ENCODE peak calls at places on chromosomes 6 and 20, in seven cellular contexts. K, D, V, R, J, E and W are unnamed samples.

GRCh38 chr20:64083380-64084208 is 604 bp downstream of the LKAAEAR1 start:
- DNase-seq in K (peak; percentile 87), D (peak; percentile 49), V (peak; percentile 67), R (peak; percentile 87), J (peak; percentile 80), E (peak; percentile 81), W (peak; percentile 76)

GRCh38 chr6:56245903-56246351 is 1.5 kb downstream of the COL21A1 start:
- DNase-seq in K (no peak), D (no peak), V (peak; percentile 16), R (no peak), J (no peak), E (no peak), W (no peak)

GRCh38 chr6:37048851-37049734 is 43.6 kb downstream of the FGD2 start:
- DNase-seq in K (no peak), D (peak; percentile 75), V (peak; percentile 95), R (no peak), J (peak; percentile 90), E (no peak), W (no peak)

GRCh38 chr6:13523826-13524622 is 36.6 kb upstream of the GFOD1 start:
- DNase-seq in K (no peak), D (peak; percentile 98), V (no peak), R (no peak), J (no peak), E (no peak), W (no peak)

GRCh38 chr20:37669062-37669772 is 24.6 kb upstream of the CTNNBL1 start:
- DNase-seq in K (peak; percentile 61), D (no peak), V (no peak), R (no peak), J (peak; percentile 8), E (peak; percentile 80), W (no peak)

GRCh38 chr6:147769496-147770087 is 261.1 kb downstream of the SAMD5 start:
- DNase-seq in K (no peak), D (no peak), V (no peak), R (no peak), J (peak; percentile 9), E (no peak), W (no peak)

GRCh38 chr6:75296811-75297779 is 12.5 kb upstream of the TMEM30A start:
- DNase-seq in K (no peak), D (no peak), V (peak; percentile 71), R (no peak), J (peak; percentile 75), E (peak; percentile 76), W (peak; percentile 68)

GRCh38 chr6:45293306-45293705 is 34.8 kb upstream of the RUNX2 start:
- DNase-seq in K (no peak), D (no peak), V (no peak), R (no peak), J (no peak), E (no peak), W (no peak)

GRCh38 chr6:120994573-120994967 is 339.7 kb downstream of the TBC1D32 start:
- DNase-seq in K (no peak), D (no peak), V (no peak), R (no peak), J (no peak), E (no peak), W (no peak)

GRCh38 chr6:130575971-130576370 is 210.2 kb downstream of the TMEM200A start:
- DNase-seq in K (no peak), D (no peak), V (no peak), R (no peak), J (no peak), E (no peak), W (no peak)

GRCh38 chr20:62382306-62383198 is 4.4 kb upstream of the RPS21 start:
- DNase-seq in K (peak; percentile 93), D (peak; percentile 86), V (peak; percentile 70), R (peak; percentile 95), J (peak; percentile 83), E (peak; percentile 91), W (peak; percentile 66)

GRCh38 chr20:58366016-58366415 is 23.0 kb upstream of the VAPB start:
- DNase-seq in K (no peak), D (peak; percentile 76), V (no peak), R (no peak), J (peak; percentile 60), E (peak; percentile 80), W (no peak)

GRCh38 chr6:52588710-52589091 is 11.8 kb upstream of the TRAM2 start:
- DNase-seq in K (no peak), D (no peak), V (no peak), R (no peak), J (no peak), E (no peak), W (no peak)

GRCh38 chr6:142702501-142703460 is 242.2 kb downstream of the HIVEP2 start:
- DNase-seq in K (no peak), D (peak; percentile 10), V (no peak), R (no peak), J (no peak), E (peak; percentile 47), W (no peak)

GRCh38 chr6:33091957-33092356 is 16.2 kb downstream of the HLA-DPB1 start:
- DNase-seq in K (peak; percentile 88), D (no peak), V (no peak), R (peak; percentile 91), J (no peak), E (peak; percentile 79), W (no peak)

GRCh38 chr6:68718379-68719073 is 83.4 kb downstream of the ADGRB3 start:
- DNase-seq in K (no peak), D (no peak), V (no peak), R (no peak), J (peak; percentile 59), E (no peak), W (no peak)

GRCh38 chr20:956330-956951 is 40.3 kb upstream of the ANGPT4 start:
- DNase-seq in K (peak; percentile 86), D (peak; percentile 63), V (peak; percentile 51), R (peak; percentile 93), J (peak; percentile 64), E (peak; percentile 90), W (peak; percentile 79)

GRCh38 chr6:125142614-125143013 is 11.0 kb upstream of the TPD52L1 start:
- DNase-seq in K (no peak), D (no peak), V (peak; percentile 11), R (no peak), J (no peak), E (no peak), W (no peak)

GRCh38 chr6:110509617-110510231 is 33.3 kb upstream of the SLC22A16 start:
- DNase-seq in K (no peak), D (peak; percentile 64), V (peak; percentile 89), R (no peak), J (peak; percentile 56), E (peak; percentile 73), W (no peak)

GRCh38 chr6:32609731-32610640 is 20.3 kb upstream of the HLA-DRB1 start:
- DNase-seq in K (peak; percentile 95), D (peak; percentile 93), V (peak; percentile 92), R (peak; percentile 58), J (peak; percentile 95), E (peak; percentile 98), W (peak; percentile 94)

GRCh38 chr20:46592580-46593362 is 42.3 kb upstream of the OCSTAMP start:
- DNase-seq in K (peak; percentile 47), D (no peak), V (no peak), R (no peak), J (no peak), E (peak; percentile 37), W (no peak)

GRCh38 chr6:163876391-163876790 is 461.9 kb downstream of the QKI start:
- DNase-seq in K (no peak), D (no peak), V (peak; percentile 57), R (no peak), J (no peak), E (no peak), W (no peak)

GRCh38 chr20:15236812-15237211 is 899.4 kb upstream of the FLRT3 start:
- DNase-seq in K (peak; percentile 71), D (peak; percentile 49), V (peak; percentile 5), R (peak; percentile 61), J (peak; percentile 60), E (peak; percentile 90), W (peak; percentile 14)

GRCh38 chr6:105178110-105178509 is 1.7 kb downstream of the POPDC3 start:
- DNase-seq in K (no peak), D (peak; percentile 27), V (peak; percentile 95), R (no peak), J (peak; percentile 90), E (no peak), W (no peak)

GRCh38 chr6:13428528-13429405 is 58.6 kb downstream of the GFOD1 start:
- DNase-seq in K (peak; percentile 49), D (no peak), V (no peak), R (no peak), J (no peak), E (peak; percentile 52), W (no peak)

GRCh38 chr20:20195011-20195705 is 142.8 kb downstream of the CFAP61 start:
- DNase-seq in K (no peak), D (no peak), V (no peak), R (no peak), J (no peak), E (no peak), W (no peak)
- H3K23ac ChIP-seq in K (no peak overlapping the region), D (no peak overlapping the region), V (no peak overlapping the region), R (no peak overlapping the region), J (no peak overlapping the region), E (no peak overlapping the region), W (no peak overlapping the region)

GRCh38 chr6:35067234-35067633 is 73.9 kb downstream of the TCP11 start:
- DNase-seq in K (no peak), D (no peak), V (no peak), R (no peak), J (no peak), E (no peak), W (no peak)
- H3K23ac ChIP-seq in K (no peak overlapping the region), D (no peak overlapping the region), V (no peak overlapping the region), R (no peak overlapping the region), J (no peak overlapping the region), E (no peak overlapping the region), W (no peak overlapping the region)

GRCh38 chr6:108651287-108651686 is 90.6 kb downstream of the FOXO3 start:
- DNase-seq in K (no peak), D (no peak), V (no peak), R (no peak), J (peak; percentile 19), E (no peak), W (no peak)
- H3K23ac ChIP-seq in K (no peak overlapping the region), D (no peak overlapping the region), V (peak overlapping the region; percentile 32), R (no peak overlapping the region), J (no peak overlapping the region), E (no peak overlapping the region), W (no peak overlapping the region)

GRCh38 chr20:35296101-35296554 is 3.9 kb upstream of the FAM83C start:
- DNase-seq in K (no peak), D (no peak), V (no peak), R (no peak), J (no peak), E (no peak), W (no peak)

GRCh38 chr20:35297153-35297552 is 4.9 kb upstream of the FAM83C start:
- DNase-seq in K (peak; percentile 50), D (no peak), V (no peak), R (no peak), J (no peak), E (peak; percentile 46), W (no peak)

GRCh38 chr20:35295058-35295457 is 2.8 kb upstream of the FAM83C start:
- DNase-seq in K (no peak), D (no peak), V (no peak), R (no peak), J (no peak), E (no peak), W (no peak)

GRCh38 chr20:35294293-35294685 is 2.1 kb upstream of the FAM83C start:
- DNase-seq in K (no peak), D (no peak), V (no peak), R (no peak), J (no peak), E (no peak), W (no peak)

DNA sequence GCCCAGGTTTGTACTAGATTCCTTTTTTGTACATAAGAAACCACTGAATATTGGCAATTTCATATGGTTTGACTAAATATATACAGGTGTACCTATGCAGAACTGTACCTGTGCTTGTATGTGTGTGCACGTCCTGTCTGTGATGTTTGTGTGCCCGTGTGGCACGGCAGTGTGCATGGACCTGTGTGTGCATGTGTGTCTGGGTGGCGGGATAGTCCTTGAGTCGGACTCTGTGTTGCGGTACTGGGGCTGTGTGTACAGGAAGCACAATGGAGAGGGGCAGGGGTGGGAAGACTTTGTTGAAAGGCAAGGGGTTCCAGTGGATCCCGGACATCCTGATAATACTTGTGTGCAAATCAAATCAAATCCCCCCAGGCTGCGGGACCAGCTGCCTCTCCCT is 3.4 kb upstream of the FAM83C start:
- DNase-seq in K (no peak), D (no peak), V (no peak), R (no peak), J (no peak), E (no peak), W (no peak)
- H3K23ac ChIP-seq in K (no peak overlapping the region), D (no peak overlapping the region), V (no peak overlapping the region), R (no peak overlapping the region), J (no peak overlapping the region), E (no peak overlapping the region), W (no peak overlapping the region)